ENCODE peak calls at places on chromosomes 16 and 17, in four cellular contexts. One of them, this sample, is unnamed.
A peak's percentile ranks its signal among the peaks of the same experiment; 100 is the strongest.

GRCh38 chr17:77995146-77995852 is 36.8 kb downstream of the TNRC6C start:
- DNase-seq in IMR-90: no peak
- DNase-seq in H1: no peak
- DNase-seq in mesendoderm: peak; percentile 10
- DNase-seq in this sample: no peak

GRCh38 chr16:50198802-50199410 is 45.8 kb downstream of the TENT4B start:
- DNase-seq in IMR-90: no peak
- DNase-seq in H1: no peak
- DNase-seq in mesendoderm: no peak
- DNase-seq in this sample: no peak

GRCh38 chr16:65068151-65068740 is 53.6 kb downstream of the CDH11 start:
- DNase-seq in IMR-90: peak; percentile 78
- DNase-seq in H1: no peak
- DNase-seq in mesendoderm: peak; percentile 41
- DNase-seq in this sample: no peak

GRCh38 chr17:42536048-42536371 is at the start of gene NAGLU:
- DNase-seq in IMR-90: peak; percentile 79
- DNase-seq in H1: peak; percentile 93
- DNase-seq in mesendoderm: peak; percentile 87
- DNase-seq in this sample: peak; percentile 95

GRCh38 chr16:76964464-76965154 is 226.4 kb upstream of the MON1B start:
- DNase-seq in IMR-90: no peak
- DNase-seq in H1: no peak
- DNase-seq in mesendoderm: no peak
- DNase-seq in this sample: no peak

GRCh38 chr17:40304464-40304863 is 4.5 kb upstream of the RARA start:
- DNase-seq in IMR-90: peak; percentile 87
- DNase-seq in H1: no peak
- DNase-seq in mesendoderm: peak; percentile 69
- DNase-seq in this sample: no peak

GRCh38 chr16:48408688-48409087 is 23.5 kb upstream of the SIAH1 start:
- DNase-seq in IMR-90: peak; percentile 67
- DNase-seq in H1: no peak
- DNase-seq in mesendoderm: no peak
- DNase-seq in this sample: no peak

GRCh38 chr17:57898487-57899311 is 48.9 kb upstream of the MRPS23 start:
- DNase-seq in IMR-90: peak; percentile 49
- DNase-seq in H1: peak; percentile 77
- DNase-seq in mesendoderm: peak; percentile 97
- DNase-seq in this sample: peak; percentile 95

GRCh38 chr17:50547035-50547735 is at the start of gene SPATA20:
- DNase-seq in IMR-90: peak; percentile 84
- DNase-seq in H1: peak; percentile 92
- DNase-seq in mesendoderm: peak; percentile 95
- DNase-seq in this sample: peak; percentile 97

GRCh38 chr16:11597268-11597690 is 10.6 kb upstream of the LITAF start:
- DNase-seq in IMR-90: no peak
- DNase-seq in H1: no peak
- DNase-seq in mesendoderm: no peak
- DNase-seq in this sample: no peak

GRCh38 chr16:86911311-86911999 is 333.1 kb downstream of the FOXL1 start:
- DNase-seq in IMR-90: no peak
- DNase-seq in H1: no peak
- DNase-seq in mesendoderm: no peak
- DNase-seq in this sample: no peak

GRCh38 chr17:27477971-27478684 is 21.9 kb downstream of the KSR1 start:
- DNase-seq in IMR-90: no peak
- DNase-seq in H1: no peak
- DNase-seq in mesendoderm: no peak
- DNase-seq in this sample: no peak

GRCh38 chr17:43694081-43694870 is 32.6 kb upstream of the MEOX1 start:
- DNase-seq in IMR-90: peak; percentile 75
- DNase-seq in H1: peak; percentile 85
- DNase-seq in mesendoderm: peak; percentile 91
- DNase-seq in this sample: peak; percentile 92

GRCh38 chr17:2580641-2581040 is 12.8 kb upstream of the PAFAH1B1 start:
- DNase-seq in IMR-90: no peak
- DNase-seq in H1: no peak
- DNase-seq in mesendoderm: no peak
- DNase-seq in this sample: no peak

GRCh38 chr17:77320046-77320445 is 179.3 kb downstream of the SEC14L1 start:
- DNase-seq in IMR-90: peak; percentile 63
- DNase-seq in H1: no peak
- DNase-seq in mesendoderm: no peak
- DNase-seq in this sample: peak; percentile 29

GRCh38 chr17:82267575-82268379 is 5.7 kb downstream of the CSNK1D start:
- DNase-seq in IMR-90: peak; percentile 96
- DNase-seq in H1: no peak
- DNase-seq in mesendoderm: no peak
- DNase-seq in this sample: no peak

GRCh38 chr16:9092282-9092962 is 978 bp downstream of the HAPSTR1 start:
- DNase-seq in IMR-90: no peak
- DNase-seq in H1: peak; percentile 75
- DNase-seq in mesendoderm: peak; percentile 34
- DNase-seq in this sample: no peak

GRCh38 chr17:79455636-79456035 is 155.2 kb downstream of the RBFOX3 start:
- DNase-seq in IMR-90: no peak
- DNase-seq in H1: no peak
- DNase-seq in mesendoderm: no peak
- DNase-seq in this sample: no peak

GRCh38 chr17:44794699-44795413 is 35.2 kb downstream of the GJC1 start:
- DNase-seq in IMR-90: peak; percentile 99
- DNase-seq in H1: no peak
- DNase-seq in mesendoderm: peak; percentile 88
- DNase-seq in this sample: no peak

GRCh38 chr16:75250809-75251279 is 580 bp downstream of the BCAR1 start:
- DNase-seq in IMR-90: no peak
- DNase-seq in H1: no peak
- DNase-seq in mesendoderm: no peak
- DNase-seq in this sample: no peak

DNA sequence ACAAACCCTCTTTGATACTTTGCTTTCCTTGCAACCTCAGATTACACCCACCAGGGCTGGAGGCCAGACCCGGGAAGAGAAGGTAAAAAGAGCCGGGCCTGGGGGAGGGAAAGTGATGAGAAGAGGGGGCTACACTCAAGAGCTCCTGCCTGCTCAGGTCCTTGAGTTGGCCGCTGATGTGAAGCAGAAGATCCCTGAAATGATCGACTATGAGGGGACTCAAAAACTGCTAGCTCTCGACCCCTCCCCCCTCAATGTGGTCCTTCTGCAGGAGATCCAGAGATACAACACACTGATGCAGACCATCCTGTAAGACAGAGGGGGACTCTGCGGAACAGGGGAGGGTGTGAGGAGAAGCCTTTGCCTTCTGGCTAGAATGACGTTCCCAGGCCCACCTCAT is 2.8 kb upstream of the KDM6B start:
- DNase-seq in IMR-90: no peak
- DNase-seq in H1: no peak
- DNase-seq in mesendoderm: no peak
- DNase-seq in this sample: no peak
- H3K56ac ChIP-seq in IMR-90: no peak overlapping the region
- H3K56ac ChIP-seq in H1: no peak overlapping the region
- H3K56ac ChIP-seq in mesendoderm: no peak overlapping the region
- H3K56ac ChIP-seq in this sample: no peak overlapping the region

DNA sequence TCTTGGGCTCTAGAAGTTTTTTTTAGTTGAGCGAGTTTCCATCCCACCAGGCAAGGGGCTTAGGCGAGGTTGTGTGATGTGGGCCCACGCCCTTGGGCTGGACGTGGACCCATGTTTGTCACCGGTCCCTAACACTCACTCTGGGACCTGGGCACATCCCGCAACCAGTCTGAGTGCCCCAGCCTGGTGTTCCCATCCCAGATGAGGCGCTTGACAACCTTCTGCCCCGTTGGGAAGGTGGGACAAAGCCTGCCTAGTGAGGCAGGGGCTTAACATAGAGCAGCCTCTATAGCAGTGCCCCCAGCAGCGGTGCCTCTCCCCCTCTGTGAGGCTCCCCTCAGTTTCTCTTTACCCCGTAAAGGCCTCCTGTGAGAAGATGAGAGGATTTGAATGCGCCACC is 22.5 kb downstream of the CMIP start:
- DNase-seq in IMR-90: no peak
- DNase-seq in H1: no peak
- DNase-seq in mesendoderm: no peak
- DNase-seq in this sample: no peak
- H3K56ac ChIP-seq in IMR-90: no peak overlapping the region
- H3K56ac ChIP-seq in H1: no peak overlapping the region
- H3K56ac ChIP-seq in mesendoderm: no peak overlapping the region
- H3K56ac ChIP-seq in this sample: no peak overlapping the region

GRCh38 chr16:79013004-79013403 is 587.5 kb downstream of the MAF start:
- DNase-seq in IMR-90: no peak
- DNase-seq in H1: no peak
- DNase-seq in mesendoderm: no peak
- DNase-seq in this sample: no peak
- H3K56ac ChIP-seq in IMR-90: no peak overlapping the region
- H3K56ac ChIP-seq in H1: no peak overlapping the region
- H3K56ac ChIP-seq in mesendoderm: no peak overlapping the region
- H3K56ac ChIP-seq in this sample: no peak overlapping the region

DNA sequence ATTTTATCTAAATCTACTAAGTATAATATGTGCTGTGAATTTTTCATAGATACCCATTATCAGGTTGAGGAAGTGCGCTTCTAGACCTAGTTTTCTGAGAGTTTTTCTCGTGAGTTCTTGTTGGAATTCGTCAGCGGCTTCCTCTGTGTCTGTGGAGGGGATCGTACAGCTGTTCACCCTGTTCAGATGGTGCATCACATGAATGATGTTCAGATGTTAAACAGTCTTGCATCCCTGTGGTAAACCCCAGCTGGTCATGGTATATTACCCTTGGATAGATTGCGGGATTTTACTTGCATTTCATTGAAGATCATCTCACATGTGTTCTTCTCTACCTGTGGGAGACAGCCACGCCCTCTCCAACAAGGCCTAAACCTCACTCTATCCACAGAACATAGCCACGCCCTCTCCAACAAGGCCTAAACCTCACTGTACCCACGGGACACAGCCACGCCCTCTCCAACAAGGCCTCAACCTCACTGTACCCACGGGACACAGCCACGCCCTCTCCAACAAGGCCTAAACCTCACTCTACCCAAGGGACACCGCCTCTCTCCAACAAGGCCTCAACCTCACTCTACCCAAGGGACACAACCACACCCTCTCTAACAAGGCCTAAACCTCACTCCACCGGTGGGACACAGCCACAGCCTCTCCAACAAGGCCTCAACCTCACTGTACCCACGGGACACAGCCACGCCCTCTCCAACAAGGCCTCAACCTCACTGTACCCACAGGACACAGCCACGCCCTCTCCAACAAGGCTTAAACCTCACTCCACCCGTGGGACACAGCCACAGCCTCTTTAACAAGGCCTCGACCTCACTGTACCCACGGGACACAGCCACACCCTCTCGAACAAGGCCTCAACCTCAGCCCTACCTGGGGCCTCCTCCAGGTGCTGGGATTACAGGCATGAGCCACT is 180.2 kb upstream of the CHMP6 start:
- DNase-seq in IMR-90: no peak
- DNase-seq in H1: no peak
- DNase-seq in mesendoderm: no peak
- DNase-seq in this sample: peak; percentile 22
- H3K56ac ChIP-seq in IMR-90: no peak overlapping the region
- H3K56ac ChIP-seq in H1: no peak overlapping the region
- H3K56ac ChIP-seq in mesendoderm: no peak overlapping the region
- H3K56ac ChIP-seq in this sample: no peak overlapping the region

DNA sequence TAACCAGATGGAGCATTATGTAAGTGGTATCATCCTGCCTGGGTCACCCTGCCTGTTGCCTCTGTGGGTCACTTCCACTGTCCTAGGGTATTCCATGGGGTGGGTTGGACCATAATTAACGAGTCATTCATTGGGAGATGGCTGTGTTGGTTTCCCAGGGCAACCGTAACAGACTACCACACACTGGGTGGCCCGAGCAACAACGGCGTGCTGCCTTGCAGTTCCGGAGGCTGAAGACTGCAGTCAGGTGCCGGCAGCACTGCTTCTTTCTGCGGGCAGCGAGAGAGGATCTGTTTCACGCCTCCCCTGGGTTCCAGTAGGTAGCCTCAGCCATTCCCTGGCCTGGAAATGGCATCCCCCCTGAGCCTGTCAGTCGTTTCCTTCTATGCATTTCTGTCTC is 28.9 kb upstream of the CMIP start:
- DNase-seq in IMR-90: no peak
- DNase-seq in H1: no peak
- DNase-seq in mesendoderm: peak; percentile 84
- DNase-seq in this sample: peak; percentile 73
- H3K56ac ChIP-seq in IMR-90: no peak overlapping the region
- H3K56ac ChIP-seq in H1: no peak overlapping the region
- H3K56ac ChIP-seq in mesendoderm: no peak overlapping the region
- H3K56ac ChIP-seq in this sample: no peak overlapping the region

This sample was measured in H9.